ENCODE peak calls at places on chromosomes 13 and 19, in five cellular contexts. E, K, S, I and W are unnamed samples.

GRCh38 chr13:28040977-28041376 is 52.5 kb upstream of the URAD start:
- DNase-seq in E (no peak), I (no peak), K (no peak), S (no peak), W (no peak)

GRCh38 chr13:44710576-44710975 is 134.4 kb upstream of the TSC22D1 start:
- DNase-seq in I (peak; percentile 79), K (no peak), E (no peak), S (peak; percentile 83), W (peak; percentile 86)

GRCh38 chr19:47469719-47470118 is 2.0 kb downstream of the SLC8A2 start:
- DNase-seq in I (no peak), S (no peak), K (no peak), E (no peak), W (no peak)

GRCh38 chr13:89554801-89555200 is 1792.7 kb upstream of the MIR17HG start:
- DNase-seq in S (no peak), K (peak; percentile 72), E (no peak), I (no peak), W (no peak)

GRCh38 chr19:19034204-19034624 is 811 bp downstream of the ARMC6 start:
- DNase-seq in E (peak; percentile 38), S (no peak), K (peak; percentile 35), I (peak; percentile 82), W (peak; percentile 63)

GRCh38 chr19:16836906-16837362 is 7.7 kb downstream of the SIN3B start:
- DNase-seq in E (peak; percentile 12), K (no peak), S (no peak), I (no peak), W (no peak)

GRCh38 chr19:44714597-44715169 is 15.7 kb downstream of the CEACAM16 start:
- DNase-seq in K (no peak), S (no peak), I (no peak), E (no peak), W (no peak)

GRCh38 chr19:2550431-2551171 is 74.7 kb downstream of the GADD45B start:
- DNase-seq in E (no peak), S (no peak), K (peak; percentile 22), I (peak; percentile 53), W (no peak)

GRCh38 chr13:44662515-44662914 is 86.4 kb upstream of the TSC22D1 start:
- DNase-seq in E (no peak), I (no peak), S (no peak), K (no peak), W (no peak)

GRCh38 chr13:26956532-26957142 is 196.1 kb upstream of the GPR12 start:
- DNase-seq in E (no peak), K (no peak), S (no peak), I (no peak), W (no peak)

GRCh38 chr13:67369895-67370660 is 139.9 kb upstream of the PCDH9 start:
- DNase-seq in E (no peak), I (peak; percentile 13), S (peak; percentile 70), K (no peak), W (peak; percentile 67)

GRCh38 chr19:18289471-18290066 is 8.1 kb upstream of the JUND start:
- DNase-seq in I (no peak), K (no peak), S (no peak), E (no peak), W (no peak)

GRCh38 chr13:42377640-42378382 is 105.9 kb downstream of the AKAP11 start:
- DNase-seq in K (no peak), E (no peak), S (no peak), I (no peak), W (no peak)

GRCh38 chr13:46082324-46082723 is 22.5 kb downstream of the CPB2 start:
- DNase-seq in K (no peak), S (no peak), I (no peak), E (no peak), W (no peak)

GRCh38 chr19:5130371-5131030 is 161.6 kb downstream of the KDM4B start:
- DNase-seq in I (no peak), E (no peak), K (no peak), S (no peak), W (no peak)

GRCh38 chr13:111587249-111587648 is 266.8 kb downstream of the TEX29 start:
- DNase-seq in I (no peak), S (no peak), E (no peak), K (no peak), W (no peak)

GRCh38 chr19:50313812-50314536 is 15.2 kb downstream of the KCNC3 start:
- DNase-seq in S (no peak), K (no peak), E (peak; percentile 31), I (no peak), W (no peak)

GRCh38 chr19:39407644-39408391 is 1.2 kb downstream of the ZFP36 start:
- DNase-seq in I (no peak), E (no peak), S (no peak), K (no peak), W (no peak)

GRCh38 chr19:39038098-39038497 is 5.7 kb upstream of the FBXO27 start:
- DNase-seq in S (no peak), E (peak; percentile 47), I (peak; percentile 69), K (no peak), W (no peak)

GRCh38 chr13:23960566-23961156 is 63.4 kb upstream of the C1QTNF9B start:
- DNase-seq in S (no peak), K (peak; percentile 26), I (no peak), E (peak; percentile 30), W (peak; percentile 37)

GRCh38 chr13:46339035-46339666 is 47.9 kb downstream of the RUBCNL start:
- DNase-seq in I (no peak), E (no peak), S (no peak), K (no peak), W (peak; percentile 86)

GRCh38 chr19:15507068-15508034 is 974 bp upstream of the CYP4F22 start:
- DNase-seq in S (no peak), E (no peak), I (no peak), K (no peak), W (no peak)

GRCh38 chr19:4748185-4748584 is 24.5 kb upstream of the DPP9 start:
- DNase-seq in S (no peak), K (no peak), I (no peak), E (no peak), W (no peak)

GRCh38 chr19:17402982-17403855 is 2.2 kb downstream of the BST2 start:
- DNase-seq in I (peak; percentile 76), S (no peak), E (peak; percentile 71), K (no peak), W (no peak)

GRCh38 chr19:44792286-44792685 is 14.6 kb downstream of the CBLC start:
- DNase-seq in K (peak; percentile 28), E (no peak), I (no peak), S (no peak), W (no peak)

GRCh38 chr13:97471721-97472120 is 37.8 kb downstream of the RAP2A start:
- DNase-seq in S (no peak), E (no peak), I (no peak), K (no peak), W (no peak)

GRCh38 chr13:38350114-38350617 is 515 bp downstream of the UFM1 start:
- DNase-seq in K (peak; percentile 7), S (no peak), I (peak; percentile 57), E (peak; percentile 51), W (peak; percentile 14)

GRCh38 chr19:30457484-30457883 is 85.3 kb downstream of the ZNF536 start:
- DNase-seq in K (no peak), S (no peak), E (no peak), I (no peak), W (no peak)

GRCh38 chr13:51976423-51976822 is 34.8 kb downstream of the ATP7B start:
- DNase-seq in I (no peak), S (no peak), E (no peak), K (no peak), W (no peak)

GRCh38 chr13:27481766-27482165 is 31.4 kb upstream of the MTIF3 start:
- DNase-seq in I (peak; percentile 47), S (no peak), E (peak; percentile 75), K (peak; percentile 18), W (no peak)

GRCh38 chr13:98103942-98104880 is 38.7 kb upstream of the FARP1 start:
- DNase-seq in K (no peak), E (no peak), S (no peak), I (no peak), W (no peak)

GRCh38 chr19:2561895-2562294 is 86.0 kb downstream of the GADD45B start:
- DNase-seq in K (no peak), S (no peak), E (no peak), I (no peak), W (no peak)